ENCODE peak calls at places on chromosomes 13 and 19, in four cellular contexts. R is GM12878, T is K562, O is HepG2. Y is an unnamed sample.

GRCh38 chr13:113886561-113887112 is 22.8 kb upstream of the GAS6 start:
- DNase-seq in O (no peak), R (no peak), T (no peak), Y (no peak)

GRCh38 chr13:71661921-71662320 is 205.1 kb downstream of the DACH1 start:
- DNase-seq in O (no peak), R (no peak), T (no peak), Y (no peak)

GRCh38 chr19:4556574-4557185 is 2.8 kb downstream of the SEMA6B start:
- DNase-seq in O (no peak), R (no peak), T (peak; percentile 98), Y (peak; percentile 99)

GRCh38 chr19:44356383-44357111 is at the start of gene ZNF112:
- DNase-seq in O (peak; percentile 94), R (peak; percentile 11), T (peak; percentile 51), Y (peak; percentile 73)

GRCh38 chr13:92510416-92510815 is 716.2 kb upstream of the GPC6 start:
- DNase-seq in T (no peak), O (no peak), R (no peak), Y (no peak)

GRCh38 chr13:97879646-97880297 is 73.7 kb upstream of the IPO5 start:
- DNase-seq in R (no peak), O (no peak), T (no peak), Y (no peak)

GRCh38 chr19:798415-799075 is 1.3 kb downstream of the PTBP1 start:
- DNase-seq in O (peak; percentile 43), T (peak; percentile 39), R (no peak), Y (no peak)

GRCh38 chr19:57903298-57904174 is 12.9 kb downstream of the ZNF417 start:
- DNase-seq in O (peak; percentile 40), R (no peak), T (peak; percentile 13), Y (no peak)

GRCh38 chr19:7888145-7888825 is at the start of gene LRRC8E:
- DNase-seq in R (no peak), O (peak; percentile 59), T (peak; percentile 91), Y (peak; percentile 80)

GRCh38 chr19:1400281-1401137 is 833 bp downstream of the GAMT start:
- DNase-seq in T (peak; percentile 50), O (peak; percentile 96), R (no peak), Y (peak; percentile 32)

GRCh38 chr19:35167251-35168119 is 12.9 kb downstream of the FXYD5 start:
- DNase-seq in T (no peak), O (no peak), R (no peak), Y (no peak)

GRCh38 chr19:45786533-45786894 is 4.2 kb upstream of the DMPK start:
- DNase-seq in R (no peak), O (no peak), T (no peak), Y (no peak)

GRCh38 chr19:756232-756631 is 5.3 kb downstream of the MISP start:
- DNase-seq in O (peak; percentile 82), R (no peak), T (peak; percentile 72), Y (peak; percentile 37)

GRCh38 chr19:17720487-17720839 is 1.2 kb downstream of the MAP1S start:
- DNase-seq in R (no peak), T (no peak), O (no peak), Y (no peak)

GRCh38 chr19:2166741-2167738 is 3.3 kb downstream of the DOT1L start:
- DNase-seq in T (no peak), R (no peak), O (peak; percentile 79), Y (no peak)

GRCh38 chr13:44738463-44738862 is 162.3 kb upstream of the TSC22D1 start:
- DNase-seq in O (no peak), T (no peak), R (no peak), Y (no peak)

GRCh38 chr13:44735806-44736205 is 159.7 kb upstream of the TSC22D1 start:
- DNase-seq in O (no peak), T (no peak), R (no peak), Y (no peak)

GRCh38 chr13:44730099-44730498 is 154.0 kb upstream of the TSC22D1 start:
- DNase-seq in R (no peak), O (no peak), T (no peak), Y (no peak)

GRCh38 chr13:44732503-44733098 is 156.5 kb upstream of the TSC22D1 start:
- DNase-seq in T (no peak), R (no peak), O (peak; percentile 92), Y (no peak)

GRCh38 chr13:44734204-44734707 is 158.1 kb upstream of the TSC22D1 start:
- DNase-seq in T (no peak), R (no peak), O (no peak), Y (no peak)
- TF ChIP-seq FOXM1 in T (no peak), R (no peak), O (no peak), Y (no peak)

GRCh38 chr13:78098249-78098648 is 179.6 kb upstream of the EDNRB start:
- DNase-seq in T (no peak), R (no peak), O (no peak), Y (no peak)

GRCh38 chr13:78102121-78102677 is 183.6 kb upstream of the EDNRB start:
- DNase-seq in T (no peak), O (no peak), R (peak; percentile 5), Y (no peak)

GRCh38 chr13:78100481-78100880 is 181.8 kb upstream of the EDNRB start:
- DNase-seq in O (no peak), R (no peak), T (no peak), Y (no peak)
- TF ChIP-seq TARDBP in O (no peak), R (no peak), T (no peak), Y (no peak)

GRCh38 chr19:12260236-12260635 is 34.4 kb downstream of the ZNF44 start:
- DNase-seq in R (no peak), T (no peak), O (no peak), Y (no peak)

GRCh38 chr19:12260861-12261260 is 33.8 kb downstream of the ZNF44 start:
- DNase-seq in O (no peak), T (no peak), R (no peak), Y (no peak)

GRCh38 chr19:12265921-12266704 is 28.6 kb downstream of the ZNF44 start:
- DNase-seq in R (no peak), T (no peak), O (no peak), Y (no peak)

DNA sequence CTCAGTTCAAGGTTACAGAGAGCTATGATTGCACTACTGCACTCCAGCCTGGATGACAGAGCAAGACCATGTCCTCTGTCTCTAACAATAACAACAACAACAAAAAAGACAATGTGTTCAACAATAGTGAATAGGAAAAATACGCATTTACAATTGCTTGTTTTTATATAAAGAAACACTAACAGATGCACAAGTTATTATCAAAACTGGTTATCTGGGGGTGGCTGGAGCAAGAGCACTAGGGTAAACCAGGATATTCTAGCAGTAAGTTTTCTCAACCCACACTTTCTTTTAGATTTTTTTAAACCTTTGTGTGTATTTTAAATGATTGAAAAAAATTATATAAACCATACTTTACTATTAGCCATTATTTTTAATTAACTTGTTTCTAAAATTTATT is 33.1 kb downstream of the ZNF44 start:
- DNase-seq in T (no peak), O (no peak), R (no peak), Y (no peak)
- TF ChIP-seq FOXM1 in T (no peak), O (no peak), R (no peak), Y (no peak)

GRCh38 chr19:56174086-56174485 is 1.7 kb upstream of the GALP start:
- DNase-seq in O (no peak), R (no peak), T (no peak), Y (no peak)

GRCh38 chr19:56174550-56174949 is 1.3 kb upstream of the GALP start:
- DNase-seq in O (no peak), T (no peak), R (no peak), Y (no peak)

GRCh38 chr19:56167064-56167578 is 8.7 kb upstream of the GALP start:
- DNase-seq in O (no peak), R (no peak), T (no peak), Y (no peak)

DNA sequence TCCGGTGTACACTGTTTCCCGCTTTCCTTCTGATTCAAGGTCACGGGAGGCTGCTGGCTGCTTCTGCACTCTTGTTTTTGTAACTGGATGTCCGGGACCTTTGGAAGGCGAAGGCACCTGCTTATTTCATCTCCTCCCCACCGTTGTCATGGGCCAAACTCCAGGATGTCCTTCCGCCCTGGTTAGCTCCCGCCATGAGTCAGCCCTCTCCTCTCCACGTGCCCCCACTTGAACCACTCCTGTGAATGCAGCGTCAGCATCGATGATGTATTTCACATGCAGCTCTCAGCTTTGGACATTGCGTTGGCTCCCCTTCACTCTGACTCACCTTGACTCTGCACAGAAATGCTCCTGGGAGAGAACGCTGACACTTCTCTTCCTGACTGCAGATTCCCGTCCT is 5.5 kb upstream of the GALP start:
- DNase-seq in O (peak; percentile 86), R (no peak), T (peak; percentile 44), Y (no peak)
- TF ChIP-seq TARDBP in O (peak; percentile 18), R (no peak), T (no peak), Y (no peak)

GRCh38 chr19:48249502-48250014 is 6.2 kb downstream of the CARD8 start:
- DNase-seq in R (peak; percentile 78), O (no peak), T (no peak), Y (no peak)
- TF ChIP-seq FOXM1 in R (peak; percentile 50), O (no peak), T (no peak), Y (no peak)

Y was measured in HEK293T.